ENCODE peak calls at places on chromosomes 12 and 14, in four cellular contexts. J, U, L and B are unnamed samples.

GRCh38 chr14:67395086-67395875 is 16.7 kb downstream of the PLEK2 start:
- DNase-seq in J (no peak), U (no peak), L (no peak), B (no peak)

GRCh38 chr12:13223941-13224340 is 27.4 kb downstream of the EMP1 start:
- DNase-seq in J (no peak), U (peak), L (no peak), B (no peak)

GRCh38 chr14:93103392-93104080 is 12.2 kb downstream of the ITPK1 start:
- DNase-seq in J (no peak), U (no peak), L (peak), B (no peak)

GRCh38 chr14:99687284-99688209 is 3.4 kb downstream of the CYP46A1 start:
- DNase-seq in J (no peak), U (no peak), L (peak), B (no peak)

GRCh38 chr12:27478949-27479348 is 32.4 kb downstream of the SMCO2 start:
- DNase-seq in J (no peak), U (no peak), L (no peak), B (no peak)

GRCh38 chr12:9881246-9881645 is at the start of gene KLRF2:
- DNase-seq in J (no peak), U (no peak), L (no peak), B (no peak)

GRCh38 chr12:115572440-115572839 is 705.1 kb downstream of the MED13L start:
- DNase-seq in J (no peak), U (peak), L (no peak), B (peak)

GRCh38 chr12:56206373-56207166 is 15.2 kb downstream of the RNF41 start:
- DNase-seq in J (no peak), U (peak), L (peak), B (no peak)

GRCh38 chr12:50574621-50575348 is 70.0 kb downstream of the DIP2B start:
- DNase-seq in J (no peak), U (peak), L (no peak), B (no peak)

GRCh38 chr14:36078080-36078479 is 98.4 kb downstream of the PTCSC3 start:
- DNase-seq in J (no peak), U (no peak), L (no peak), B (no peak)

GRCh38 chr12:119841433-119842210 is 35.5 kb downstream of the CIT start:
- DNase-seq in J (no peak), U (peak), L (no peak), B (no peak)

GRCh38 chr12:77734489-77734888 is 96.2 kb upstream of the NAV3 start:
- DNase-seq in J (no peak), U (peak), L (no peak), B (peak)

GRCh38 chr12:53268009-53268636 is at the start of gene ESPL1:
- DNase-seq in J (peak), U (peak), L (peak), B (no peak)
- TF ChIP-seq CTCF in J (no peak), U (peak), L (no peak), B (peak)

DNA sequence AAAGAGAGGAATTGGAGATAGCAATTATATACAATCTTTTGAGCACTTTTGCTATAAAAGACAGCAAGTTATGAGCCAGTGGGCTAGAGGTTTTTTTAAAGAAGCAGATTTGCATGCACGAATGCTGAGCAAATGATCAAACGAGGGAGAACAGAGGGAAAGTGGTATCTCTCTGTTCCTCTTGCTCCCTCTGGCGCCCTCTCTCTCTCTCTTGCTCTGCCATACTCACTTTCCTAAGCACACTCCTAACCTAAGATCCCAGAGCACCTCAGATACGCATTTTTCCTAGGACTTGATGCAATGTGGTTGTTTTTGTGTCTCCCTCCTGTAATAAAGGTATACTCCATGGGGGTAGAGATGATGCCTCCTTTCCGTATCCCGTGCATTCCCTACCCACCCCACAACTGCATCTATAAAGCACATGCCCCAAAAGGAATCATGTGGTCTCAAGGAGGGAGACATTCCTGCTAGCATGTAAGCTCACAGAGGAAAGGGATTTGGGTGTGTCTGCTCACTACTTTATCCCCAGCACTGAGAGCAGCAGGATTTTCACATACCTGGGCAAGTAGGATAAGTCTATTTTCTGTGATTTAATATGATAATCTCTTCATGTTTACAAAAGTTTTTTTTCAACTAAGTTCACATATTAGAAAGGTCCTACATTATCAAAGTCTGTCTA is 270.2 kb downstream of the SSPN start:
- DNase-seq in J (no peak), U (no peak), L (no peak), B (no peak)
- TF ChIP-seq CTCF in J (no peak), U (peak), L (peak), B (peak)

GRCh38 chr12:133080619-133081407 is at the start of gene ZNF140:
- DNase-seq in J (peak), U (peak), L (peak), B (peak)

GRCh38 chr12:133083345-133083744 is 2.6 kb downstream of the ZNF140 start:
- DNase-seq in J (no peak), U (no peak), L (no peak), B (no peak)

GRCh38 chr12:133081408-133081806 is 684 bp downstream of the ZNF140 start:
- DNase-seq in J (no peak), U (no peak), L (no peak), B (no peak)

GRCh38 chr12:133080051-133080618 is 588 bp upstream of the ZNF140 start:
- DNase-seq in J (peak), U (peak), L (peak), B (peak)
- TF ChIP-seq CTCF in J (no peak), U (peak), L (no peak), B (peak)

GRCh38 chr12:101172316-101172715 is 37.7 kb downstream of the SLC5A8 start:
- DNase-seq in J (no peak), U (peak), L (peak), B (peak)
- TF ChIP-seq CTCF in J (no peak), U (peak), L (no peak), B (peak)